ENCODE peak calls at places on chromosomes 11 and 22, in ten cellular contexts. T, G, X, H, W, E, Z, U, S and K are unnamed samples.

GRCh38 chr11:34030386-34030785 is 21.1 kb upstream of the CAPRIN1 start:
- DNase-seq in Z (no peak), E (no peak), X (no peak), S (no peak), U (no peak), W (no peak), T (no peak), H (no peak), G (no peak), K (no peak)

GRCh38 chr11:108966206-108966605 is 301.3 kb downstream of the DDX10 start:
- DNase-seq in T (no peak), E (no peak), Z (no peak), U (no peak), H (no peak), X (no peak), W (no peak), S (no peak), G (no peak), K (no peak)

GRCh38 chr11:1667906-1668305 is 29.1 kb upstream of the KRTAP5-6 start:
- DNase-seq in H (no peak), W (no peak), S (no peak), X (no peak), T (no peak), G (no peak), E (no peak), Z (no peak), U (no peak), K (no peak)

GRCh38 chr22:44546686-44547310 is 48.8 kb upstream of the RTL6 start:
- DNase-seq in U (no peak), H (no peak), X (no peak), E (no peak), W (no peak), S (no peak), T (no peak), G (no peak), Z (no peak), K (no peak)

GRCh38 chr11:57903441-57904123 is 120.1 kb upstream of the OR9Q1 start:
- DNase-seq in T (peak), W (no peak), G (no peak), S (no peak), X (no peak), Z (no peak), U (no peak), E (no peak), H (no peak), K (no peak)

GRCh38 chr11:47412152-47412746 is 3.9 kb downstream of the SLC39A13 start:
- DNase-seq in W (peak), X (no peak), U (peak), Z (no peak), T (peak), E (peak), H (peak), G (no peak), S (peak), K (peak)

GRCh38 chr11:36146437-36146836 is 142.8 kb downstream of the COMMD9 start:
- DNase-seq in G (no peak), H (no peak), Z (no peak), W (no peak), U (no peak), E (no peak), S (no peak), X (no peak), T (no peak), K (no peak)

GRCh38 chr11:9922806-9923205 is 258.9 kb downstream of the SWAP70 start:
- DNase-seq in H (no peak), S (no peak), G (no peak), X (no peak), E (no peak), U (no peak), Z (no peak), T (no peak), W (no peak), K (no peak)